ENCODE peak calls at places on chromosomes 2 and 18, in ten cellular contexts. X, Z, R, E, P, U, L, Y, N and K are unnamed samples.

GRCh38 chr18:62187543-62188378 is 706 bp downstream of the RELCH start:
- ATAC-seq in L (peak), Y (peak), U (peak), N (peak), Z (peak), P (peak), X (no peak), E (peak), R (peak), K (no peak)

GRCh38 chr2:42493468-42493884 is 306 bp downstream of the KCNG3 start:
- ATAC-seq in U (peak), L (peak), P (peak), Z (no peak), N (no peak), E (no peak), X (peak), R (peak), Y (no peak), K (peak)

GRCh38 chr2:119862127-119862889 is 102.6 kb downstream of the PTPN4 start:
- ATAC-seq in U (no peak), N (no peak), Y (no peak), Z (no peak), R (no peak), E (no peak), X (no peak), P (no peak), L (no peak), K (no peak)

GRCh38 chr18:6994053-6994452 is 123.5 kb downstream of the LAMA1 start:
- ATAC-seq in P (no peak), Z (peak), N (no peak), X (no peak), L (no peak), R (no peak), Y (no peak), U (no peak), E (no peak), K (no peak)

GRCh38 chr2:208280933-208281332 is 14.9 kb downstream of the PIKFYVE start:
- ATAC-seq in P (no peak), X (no peak), L (no peak), U (no peak), N (no peak), E (no peak), R (no peak), Y (no peak), Z (no peak), K (no peak)

GRCh38 chr18:55384551-55385275 is 203.3 kb downstream of the TCF4 start:
- ATAC-seq in E (no peak), N (no peak), P (no peak), L (no peak), R (no peak), U (no peak), Y (no peak), X (no peak), Z (peak), K (no peak)

GRCh38 chr2:206422493-206422892 is 20.8 kb upstream of the ADAM23 start:
- ATAC-seq in R (no peak), Y (no peak), Z (no peak), N (no peak), P (no peak), L (no peak), E (no peak), U (no peak), X (no peak), K (no peak)

GRCh38 chr2:215454519-215454918 is 18.7 kb upstream of the FN1 start:
- ATAC-seq in U (peak), P (peak), L (peak), E (no peak), Z (peak), N (no peak), R (peak), Y (peak), X (no peak), K (no peak)

GRCh38 chr2:210009106-210009505 is 6.7 kb downstream of the RPE start:
- ATAC-seq in E (no peak), R (no peak), Y (no peak), L (no peak), P (no peak), Z (no peak), N (no peak), X (no peak), U (no peak), K (no peak)

GRCh38 chr2:113967272-113967671 is 77.4 kb downstream of the ACTR3 start:
- ATAC-seq in Z (no peak), E (no peak), X (no peak), R (no peak), L (peak), Y (no peak), N (no peak), P (no peak), U (no peak), K (no peak)

GRCh38 chr2:60556998-60557955 is 3.8 kb upstream of the BCL11A start:
- ATAC-seq in U (no peak), X (no peak), Z (peak), N (no peak), E (no peak), P (no peak), L (no peak), Y (no peak), R (no peak), K (no peak)

DNA sequence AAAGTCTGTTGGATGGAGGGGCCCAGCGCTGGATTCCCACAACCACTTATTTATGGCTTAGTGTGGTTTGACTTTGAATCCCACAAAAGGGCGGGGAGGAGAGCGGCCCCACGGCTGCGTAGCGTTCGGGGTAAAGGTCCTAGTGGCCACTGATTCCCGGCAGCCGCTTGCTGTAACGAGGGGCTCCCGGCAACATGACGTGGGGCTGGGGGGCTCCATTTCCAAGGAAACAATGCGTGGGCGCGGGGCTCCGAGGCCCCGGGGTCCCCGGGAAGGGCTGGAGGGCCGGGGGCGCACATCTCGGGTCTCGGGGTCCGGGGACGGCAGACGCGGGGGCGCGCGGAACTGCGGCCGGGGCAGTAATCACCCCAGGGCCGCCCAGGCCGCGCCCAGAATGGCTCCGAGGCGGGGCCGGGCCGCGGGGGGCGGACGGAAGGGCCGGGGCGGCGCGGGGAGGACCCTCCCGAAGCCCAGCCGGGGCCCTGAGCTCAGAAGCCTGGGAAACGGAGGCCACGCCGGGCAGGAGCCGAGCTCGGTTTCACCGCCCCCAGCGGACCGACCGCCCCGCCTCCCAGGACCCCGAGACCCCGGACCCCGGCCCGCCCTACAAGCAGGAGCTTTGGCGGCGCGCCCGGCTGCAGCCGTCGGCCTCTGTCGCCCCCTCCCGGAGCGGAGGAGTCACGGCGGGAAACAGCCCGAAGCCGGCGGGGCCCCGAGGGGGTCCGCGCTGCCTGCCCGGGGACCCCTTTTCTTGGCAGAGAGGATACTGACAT is 11.9 kb upstream of the MLPH start:
- ATAC-seq in E (peak), P (peak), R (peak), U (peak), L (peak), Z (peak), X (peak), Y (peak), N (peak), K (peak)
- TF ChIP-seq POLR2A in E (no peak), P (no peak), R (peak), U (no peak), L (peak), Z (no peak), X (peak), Y (peak), N (peak), K (peak)

DNA sequence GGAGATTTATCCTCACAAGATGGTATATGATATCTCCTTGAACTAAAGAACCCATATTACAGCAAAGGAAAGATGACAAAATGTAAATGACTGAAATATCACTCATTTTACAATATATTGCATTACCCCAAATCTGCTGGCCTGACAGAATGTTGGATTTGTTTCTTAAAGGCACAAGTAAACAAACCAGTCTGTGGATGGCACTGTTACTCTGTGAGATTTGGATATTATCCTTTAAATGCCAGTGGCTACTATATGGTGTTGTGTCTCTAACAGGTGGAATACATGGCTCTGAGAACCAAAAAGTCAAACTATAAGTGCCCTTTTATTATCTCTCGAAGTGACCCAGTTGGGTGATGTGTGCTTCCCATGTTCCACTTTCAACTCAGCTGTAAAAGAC is 125.7 kb downstream of the PDE1A start:
- ATAC-seq in E (no peak), U (no peak), R (no peak), P (no peak), Z (no peak), L (no peak), N (no peak), X (no peak), Y (no peak), K (no peak)
- TF ChIP-seq CTCF in E (no peak), U (no peak), R (peak), P (no peak), Z (no peak), L (no peak), N (no peak), X (no peak), Y (no peak), K (no peak)

GRCh38 chr2:173358617-173359016 is 3.9 kb downstream of the CDCA7 start:
- ATAC-seq in E (no peak), Y (no peak), R (no peak), P (no peak), L (no peak), U (no peak), N (no peak), Z (no peak), X (no peak), K (no peak)

GRCh38 chr2:173355866-173356508 is 1.3 kb downstream of the CDCA7 start:
- ATAC-seq in Z (peak), U (peak), E (no peak), L (no peak), P (no peak), N (no peak), Y (no peak), X (no peak), R (peak), K (no peak)

GRCh38 chr2:173357351-173357750 is 2.7 kb downstream of the CDCA7 start:
- ATAC-seq in U (no peak), R (no peak), Y (no peak), X (no peak), Z (no peak), L (no peak), P (no peak), E (no peak), N (no peak), K (no peak)

GRCh38 chr2:173355132-173355865 is 627 bp downstream of the CDCA7 start:
- ATAC-seq in Z (peak), E (peak), R (peak), P (peak), L (peak), U (peak), N (peak), Y (peak), X (peak), K (peak)

GRCh38 chr2:173359231-173359630 is 4.6 kb downstream of the CDCA7 start:
- ATAC-seq in Y (no peak), N (no peak), L (no peak), R (no peak), X (no peak), U (no peak), Z (no peak), E (no peak), P (no peak), K (no peak)
- H3K27ac ChIP-seq in Y (no peak), N (no peak), L (no peak), R (no peak), X (no peak), U (no peak), Z (peak), E (no peak), P (no peak), K (no peak)

GRCh38 chr2:8678731-8679566 is 2.9 kb upstream of the ID2 start:
- ATAC-seq in E (peak), Z (peak), L (peak), R (peak), P (peak), U (peak), N (peak), Y (peak), X (peak), K (peak)
- TF ChIP-seq POLR2A in E (peak), Z (peak), L (no peak), R (peak), P (no peak), U (no peak), N (peak), Y (peak), X (peak), K (peak)

GRCh38 chr2:27954261-27954673 is 63.7 kb downstream of the BABAM2 start:
- ATAC-seq in Z (no peak), Y (no peak), L (peak), X (no peak), P (peak), R (peak), N (peak), E (no peak), U (no peak), K (no peak)

GRCh38 chr2:27953077-27953476 is 62.5 kb downstream of the BABAM2 start:
- ATAC-seq in N (no peak), L (peak), P (no peak), X (no peak), R (no peak), Y (peak), U (no peak), Z (no peak), E (no peak), K (no peak)

GRCh38 chr2:27955762-27956161 is 65.2 kb downstream of the BABAM2 start:
- ATAC-seq in X (no peak), P (no peak), Z (no peak), Y (no peak), L (no peak), E (no peak), N (no peak), R (no peak), U (no peak), K (no peak)

GRCh38 chr2:27956895-27957294 is 66.4 kb downstream of the BABAM2 start:
- ATAC-seq in Y (no peak), N (no peak), U (no peak), R (no peak), P (peak), Z (no peak), L (no peak), E (no peak), X (no peak), K (no peak)

DNA sequence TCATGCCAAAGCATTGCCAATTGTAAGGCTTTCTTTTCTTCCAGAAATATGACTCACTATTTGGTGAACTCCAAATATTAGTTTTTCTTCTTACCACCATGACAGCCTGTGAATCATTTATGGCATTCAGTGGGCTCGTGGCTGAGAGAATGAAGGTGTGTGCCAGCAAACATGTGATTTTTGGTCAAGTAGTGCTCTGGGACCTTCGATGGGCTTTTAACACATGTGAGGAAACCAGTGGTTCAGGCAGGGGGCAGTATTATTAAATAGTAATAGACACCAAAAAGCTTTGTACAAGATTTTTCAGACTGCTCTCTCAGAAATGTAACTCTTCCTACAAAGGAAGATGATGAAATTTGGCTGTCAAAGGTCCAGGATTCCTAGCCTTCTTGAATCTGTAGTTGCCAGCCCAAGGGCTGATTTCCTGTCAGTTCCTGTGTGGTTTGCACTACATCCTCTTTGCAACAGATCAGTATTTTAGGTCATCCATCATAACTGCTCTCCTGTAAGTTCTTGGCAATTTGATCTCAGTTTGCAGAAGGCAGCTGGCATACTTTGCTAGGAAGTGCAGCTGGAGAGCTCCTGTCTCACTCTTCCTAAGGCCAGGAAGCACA is 64.3 kb downstream of the BABAM2 start:
- ATAC-seq in P (peak), U (peak), Y (peak), Z (no peak), L (peak), E (peak), X (peak), R (peak), N (peak), K (peak)
- TF ChIP-seq CTCF in P (peak), U (no peak), Y (peak), Z (no peak), L (peak), E (peak), X (no peak), R (peak), N (peak), K (peak)